ENCODE peak calls at places on chromosomes 12 and 14, in six cellular contexts. M, G, Q, Y, E and O are unnamed samples. For H3F3A and H3K4me1, the result is how much of the 10 kb centered on the place peaks cover.

GRCh38 chr12:81950871-81951270 is 191.7 kb upstream of the PPFIA2 start:
- DNase-seq in M (no peak), G (no peak), Q (no peak), Y (no peak), E (no peak), O (no peak)

GRCh38 chr14:64114166-64114565 is 180.0 kb downstream of the ESR2 start:
- DNase-seq in M (no peak), G (peak), Q (no peak), Y (no peak), E (no peak), O (no peak)

GRCh38 chr14:54574528-54574927 is 7.6 kb downstream of the SAMD4A start:
- DNase-seq in M (no peak), G (no peak), Q (peak), Y (no peak), E (no peak), O (no peak)

GRCh38 chr12:12319501-12320322 is 30.3 kb downstream of the MANSC1 start:
- DNase-seq in M (no peak), G (peak), Q (peak), Y (no peak), E (no peak), O (no peak)

GRCh38 chr12:68497112-68497511 is 113.6 kb upstream of the RAP1B start:
- DNase-seq in M (no peak), G (no peak), Q (no peak), Y (no peak), E (no peak), O (no peak)

GRCh38 chr14:59275668-59276067 is 87.2 kb downstream of the DAAM1 start:
- DNase-seq in M (no peak), G (no peak), Q (peak), Y (peak), E (no peak), O (peak)

GRCh38 chr12:62673027-62673815 is 206.6 kb downstream of the MON2 start:
- DNase-seq in M (peak), G (peak), Q (no peak), Y (no peak), E (no peak), O (no peak)

GRCh38 chr12:124490584-124491305 is 76.7 kb downstream of the NCOR2 start:
- DNase-seq in M (no peak), G (no peak), Q (no peak), Y (no peak), E (no peak), O (peak)

GRCh38 chr14:103718572-103718971 is 3.0 kb downstream of the ZFYVE21 start:
- DNase-seq in M (no peak), G (no peak), Q (peak), Y (no peak), E (no peak), O (no peak)

GRCh38 chr12:131860472-131861260 is 32.5 kb downstream of the MMP17 start:
- DNase-seq in M (peak), G (peak), Q (peak), Y (peak), E (no peak), O (peak)

GRCh38 chr12:107287436-107288413 is 194.4 kb upstream of the CRY1 start:
- DNase-seq in M (no peak), G (no peak), Q (peak), Y (peak), E (no peak), O (no peak)

DNA sequence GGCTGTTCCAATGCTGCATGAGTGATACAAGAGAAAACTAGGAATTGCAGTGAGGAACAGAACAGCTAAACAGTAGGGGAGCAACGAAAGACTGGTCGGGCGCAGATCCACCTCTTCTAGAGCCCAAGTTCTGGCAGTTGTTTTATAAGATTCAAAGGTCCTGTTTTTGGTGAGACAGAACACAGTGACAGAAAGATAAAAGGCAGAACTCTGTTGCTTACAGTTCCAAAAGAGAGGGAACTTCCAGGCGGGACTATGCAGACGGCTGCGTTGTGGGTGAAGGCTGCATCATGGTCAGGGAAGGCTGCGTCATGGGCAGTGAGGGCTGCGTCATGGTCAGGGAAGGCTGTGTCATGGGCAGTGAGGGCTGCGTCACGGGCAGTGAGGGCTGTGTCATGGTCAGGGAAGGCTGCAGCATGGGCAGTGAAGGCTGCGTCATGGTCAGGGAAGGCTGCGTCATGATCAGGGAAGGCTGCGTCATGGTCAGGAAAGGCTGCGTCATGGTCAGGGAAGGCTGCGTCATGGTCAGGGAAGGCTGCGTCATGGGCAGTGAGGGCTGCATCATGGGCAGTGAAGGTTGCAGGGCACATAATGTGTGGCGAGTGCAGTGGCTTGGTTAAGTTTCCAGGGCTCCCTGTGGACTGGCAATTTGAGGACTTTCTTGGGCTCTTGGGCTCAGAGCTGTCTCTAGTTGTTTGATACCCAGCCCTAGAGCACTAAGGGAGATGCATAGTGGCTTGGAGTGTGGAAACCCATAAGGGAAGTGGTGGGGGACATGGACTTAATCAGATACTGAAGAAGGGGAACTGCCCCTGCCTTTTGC is 619.9 kb downstream of the AACS start:
- DNase-seq in M (no peak), G (no peak), Q (no peak), Y (no peak), E (no peak), O (no peak)
- H3F3A ChIP-seq in M (under half), G (under half), Q (under half), Y (under half), E (under half), O (under half)

GRCh38 chr14:90573385-90574105 is 176.7 kb downstream of the CALM1 start:
- DNase-seq in M (no peak), G (no peak), Q (no peak), Y (no peak), E (no peak), O (no peak)

GRCh38 chr14:90574640-90575131 is 177.9 kb downstream of the CALM1 start:
- DNase-seq in M (no peak), G (no peak), Q (no peak), Y (no peak), E (no peak), O (no peak)

GRCh38 chr14:90571149-90571548 is 174.3 kb downstream of the CALM1 start:
- DNase-seq in M (no peak), G (no peak), Q (no peak), Y (no peak), E (no peak), O (no peak)

GRCh38 chr14:90570463-90570860 is 173.6 kb downstream of the CALM1 start:
- DNase-seq in M (no peak), G (no peak), Q (no peak), Y (peak), E (no peak), O (no peak)

DNA sequence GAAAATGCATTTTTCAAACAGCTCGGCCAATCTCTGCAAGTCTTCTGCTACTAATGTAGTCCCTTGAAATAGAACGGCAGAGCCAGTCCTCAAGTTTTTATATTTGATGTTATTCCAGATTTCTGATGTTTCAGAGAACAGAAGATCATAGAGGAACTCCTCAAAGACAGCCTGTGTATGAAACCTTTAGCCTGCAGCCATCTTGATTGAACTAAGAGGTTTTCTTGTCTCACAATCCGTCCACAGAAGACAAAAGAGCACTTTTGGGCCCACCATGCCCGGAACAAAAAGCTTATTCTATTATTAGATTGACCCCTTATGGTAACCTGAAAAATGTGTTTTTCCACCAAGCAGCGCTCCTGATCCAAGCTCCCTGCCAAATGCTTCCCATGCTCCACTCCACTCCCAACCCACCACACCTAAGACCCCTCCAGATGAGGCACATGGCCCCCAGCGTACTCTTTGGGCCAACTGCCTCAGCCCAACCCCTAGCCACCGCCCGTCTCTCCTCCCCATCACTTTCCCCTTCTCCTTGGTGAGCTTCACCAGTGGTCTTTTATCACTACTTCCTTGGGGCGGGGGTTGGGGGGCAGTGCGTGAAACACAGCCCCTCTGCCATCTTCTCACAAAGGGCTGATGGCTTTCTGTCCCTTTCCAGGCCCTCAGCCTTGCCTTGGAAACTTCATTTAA is 175.8 kb downstream of the CALM1 start:
- DNase-seq in M (no peak), G (no peak), Q (no peak), Y (no peak), E (no peak), O (no peak)
- H3K4me1 ChIP-seq in M (under half), G (under half), Q (under half), Y (under half), E (under half), O (under half)

DNA sequence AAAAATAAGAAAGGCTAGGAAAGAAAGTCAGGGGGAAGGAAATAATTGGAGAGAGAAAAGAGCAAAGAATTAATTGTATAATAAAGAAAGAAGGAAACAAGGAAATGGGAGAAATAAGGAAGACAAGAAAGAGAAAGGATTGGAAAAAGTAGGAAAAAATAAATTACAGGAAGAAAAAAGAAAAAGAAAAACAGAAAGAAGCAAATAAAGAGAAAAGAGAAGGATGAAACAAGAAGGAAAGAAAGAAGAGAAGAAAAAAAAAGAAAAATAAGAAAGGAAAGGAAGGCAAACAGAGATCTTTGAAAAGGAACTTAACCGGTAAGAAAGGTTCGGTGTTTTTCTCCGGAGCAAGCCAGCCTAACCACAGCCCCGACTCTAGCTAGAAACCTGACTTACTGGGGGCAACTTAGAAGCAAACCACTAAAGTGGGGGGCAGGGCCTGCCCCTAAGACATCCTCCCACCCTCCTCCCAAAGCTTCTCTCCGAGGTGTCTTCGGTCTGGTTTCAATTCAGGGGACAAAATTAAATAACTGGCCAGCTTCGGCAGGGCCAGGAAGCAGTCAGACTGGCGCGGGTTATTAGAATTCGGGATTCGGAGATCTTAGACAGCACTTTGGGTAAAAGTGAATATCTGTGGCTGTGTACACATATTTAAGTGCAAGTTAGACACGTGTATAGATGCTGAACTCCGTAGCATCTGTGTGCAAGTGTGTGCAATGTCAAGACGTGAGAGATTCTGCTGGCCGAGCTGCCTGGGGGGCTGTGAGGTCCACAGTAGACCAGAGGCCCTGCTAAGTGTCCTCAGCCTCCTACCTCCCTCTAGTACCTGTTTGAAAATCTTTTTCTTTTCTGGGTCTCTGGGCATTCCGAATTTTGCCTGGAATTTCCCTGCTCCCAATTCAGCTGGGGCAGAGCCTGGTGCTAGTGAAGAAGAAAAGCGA is 4.2 kb upstream of the HOXC10 start:
- DNase-seq in M (no peak), G (no peak), Q (no peak), Y (no peak), E (no peak), O (no peak)
- TF ChIP-seq EZH2 in M (peak), G (peak), Q (peak), Y (no peak), E (no peak), O (no peak)

GRCh38 chr12:103627189-103627855 is 40.2 kb downstream of the STAB2 start:
- DNase-seq in M (no peak), G (no peak), Q (peak), Y (no peak), E (no peak), O (no peak)

GRCh38 chr12:103623716-103624115 is 36.6 kb downstream of the STAB2 start:
- DNase-seq in M (no peak), G (no peak), Q (peak), Y (no peak), E (no peak), O (no peak)

DNA sequence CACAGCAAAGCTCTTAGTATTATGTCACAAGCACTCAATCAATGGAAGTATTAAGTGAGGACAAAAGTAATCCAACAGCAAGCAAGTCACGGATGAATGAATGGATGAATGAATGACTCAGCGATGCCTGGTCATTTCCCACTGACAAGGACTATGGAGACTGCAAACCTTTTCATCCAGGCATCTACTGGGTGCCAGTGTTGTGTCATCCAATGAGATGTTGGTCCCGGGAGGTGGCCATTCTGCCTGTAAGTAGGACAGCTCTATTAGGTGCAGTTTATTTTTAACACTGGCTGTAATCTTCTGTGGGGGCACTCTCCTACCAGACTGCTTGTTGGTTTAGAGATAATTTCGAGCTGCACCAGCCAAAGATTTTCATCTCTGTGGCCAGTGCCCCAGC is 39.4 kb downstream of the STAB2 start:
- DNase-seq in M (peak), G (peak), Q (peak), Y (peak), E (no peak), O (no peak)
- H3F3A ChIP-seq in M (under half), G (under half), Q (under half), Y (under half), E (under half), O (under half)

GRCh38 chr12:129119537-129119936 is 266.3 kb downstream of the GLT1D1 start:
- DNase-seq in M (peak), G (peak), Q (no peak), Y (no peak), E (no peak), O (no peak)
- H3K4me1 ChIP-seq in M (under half), G (under half), Q (under half), Y (under half), E (under half), O (under half)

GRCh38 chr12:7210642-7211151 is 21.2 kb downstream of the PEX5 start:
- DNase-seq in M (no peak), G (no peak), Q (no peak), Y (no peak), E (no peak), O (no peak)

GRCh38 chr12:7209958-7210357 is 20.5 kb downstream of the PEX5 start:
- DNase-seq in M (no peak), G (no peak), Q (no peak), Y (no peak), E (no peak), O (no peak)

GRCh38 chr12:7217475-7218069 is 28.1 kb downstream of the PEX5 start:
- DNase-seq in M (no peak), G (no peak), Q (no peak), Y (no peak), E (no peak), O (no peak)

GRCh38 chr12:7207866-7208612 is 18.6 kb downstream of the PEX5 start:
- DNase-seq in M (no peak), G (no peak), Q (no peak), Y (no peak), E (no peak), O (no peak)

GRCh38 chr12:7212678-7213077 is 23.2 kb downstream of the PEX5 start:
- DNase-seq in M (no peak), G (no peak), Q (no peak), Y (no peak), E (no peak), O (no peak)
- TF ChIP-seq EZH2 in M (no peak), G (no peak), Q (no peak), Y (no peak), E (no peak), O (no peak)